ENCODE peak calls at places on chromosome 4, in four cellular contexts. Z is WTC11, B is K562, H is HepG2. U is an unnamed sample.

GRCh38 chr4:106587558-106587957 is 219.0 kb upstream of the GIMD1 start:
- DNase-seq in H (no peak), Z (no peak), B (no peak), U (peak)

GRCh38 chr4:76373919-76374552 is 46.9 kb downstream of the CCDC158 start:
- DNase-seq in B (no peak), H (no peak), Z (no peak), U (no peak)

GRCh38 chr4:174451897-174452296 is 70.4 kb downstream of the HPGD start:
- DNase-seq in B (no peak), Z (no peak), H (no peak), U (no peak)

GRCh38 chr4:140757220-140757607 is 1.0 kb upstream of the TBC1D9 start:
- DNase-seq in B (no peak), H (no peak), Z (no peak), U (no peak)

GRCh38 chr4:7328913-7329638 is 105.7 kb downstream of the PSAPL1 start:
- DNase-seq in Z (no peak), B (no peak), H (no peak), U (no peak)

GRCh38 chr4:188960411-188961093 is 821.3 kb downstream of the TRIML1 start:
- DNase-seq in Z (no peak), B (no peak), H (no peak), U (no peak)

GRCh38 chr4:40446785-40447184 is 111.7 kb downstream of the CHRNA9 start:
- DNase-seq in B (no peak), Z (no peak), H (no peak), U (no peak)

GRCh38 chr4:148300877-148301276 is 141.3 kb downstream of the NR3C2 start:
- DNase-seq in Z (no peak), B (no peak), H (no peak), U (no peak)

GRCh38 chr4:138643827-138644226 is 371.8 kb upstream of the NOCT start:
- DNase-seq in B (no peak), Z (no peak), H (no peak), U (no peak)

GRCh38 chr4:112098841-112099240 is 46.4 kb upstream of the FAM241A start:
- DNase-seq in H (no peak), Z (no peak), B (no peak), U (no peak)

DNA sequence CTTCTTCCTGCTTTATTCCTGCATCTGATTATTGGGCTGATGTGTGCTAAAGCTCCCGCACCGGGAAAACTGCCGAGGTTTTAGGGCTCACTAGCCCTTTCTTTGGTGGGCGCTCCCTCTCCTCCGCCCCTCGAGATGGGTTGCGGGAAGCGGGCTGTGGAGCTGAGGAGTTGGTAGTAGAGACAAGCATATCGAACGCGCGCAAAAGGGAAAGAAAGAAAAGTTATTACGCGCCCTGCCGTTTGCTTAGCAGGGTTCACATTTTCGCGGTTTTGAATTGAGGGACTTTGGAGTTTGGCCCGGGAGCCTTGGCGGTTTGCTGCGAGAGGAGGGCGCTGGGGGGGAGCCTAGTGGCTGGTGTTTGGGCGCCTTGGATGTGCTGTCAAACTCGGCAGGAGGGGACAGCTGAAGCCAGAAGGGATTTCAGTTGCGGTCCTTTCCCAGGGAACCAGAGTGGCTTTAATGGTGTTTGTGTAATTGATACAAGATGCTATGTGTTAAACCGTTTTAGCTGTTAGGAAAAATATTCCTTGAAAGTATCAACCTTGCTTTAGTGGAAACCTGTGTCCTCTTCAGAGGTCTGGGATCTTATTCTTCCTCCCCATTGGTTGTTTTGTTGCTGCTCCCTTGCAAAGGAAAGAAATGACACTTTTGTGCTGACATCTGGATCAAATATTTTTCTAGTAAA is 1.1 kb downstream of the GAB1 start:
- DNase-seq in Z (peak), B (no peak), H (peak), U (no peak)
- TF ChIP-seq ELF4 in Z (no peak), B (no peak), H (no peak), U (no peak)

GRCh38 chr4:45662996-45663395 is 460.9 kb downstream of the GABRG1 start:
- DNase-seq in H (no peak), Z (no peak), B (no peak), U (no peak)
- TF ChIP-seq ELF4 in H (no peak), Z (no peak), B (no peak), U (no peak)

GRCh38 chr4:156084312-156084811 is 130.7 kb upstream of the CTSO start:
- DNase-seq in B (no peak), Z (no peak), H (no peak), U (no peak)
- TF ChIP-seq ELF4 in B (no peak), Z (no peak), H (no peak), U (no peak)

DNA sequence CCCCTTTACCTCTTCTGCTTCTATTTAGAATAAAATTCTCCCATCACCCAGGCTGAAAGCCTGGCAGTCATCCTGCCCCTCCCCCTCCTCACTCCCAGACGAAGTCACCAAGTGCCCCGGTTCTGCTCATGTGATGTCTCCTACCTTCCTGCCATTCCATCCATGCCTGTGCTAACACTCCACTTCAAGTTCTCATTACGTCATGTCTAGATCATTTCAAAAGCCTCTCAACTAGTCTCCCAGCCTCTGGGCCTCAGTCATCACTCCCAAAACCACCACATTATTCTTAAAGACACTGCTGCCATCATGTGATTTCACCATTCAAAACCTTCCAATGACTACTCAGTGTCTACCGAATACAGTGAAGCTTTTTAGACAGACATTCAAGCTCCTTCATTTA is 17.2 kb upstream of the HOPX start:
- DNase-seq in H (no peak), B (no peak), Z (no peak), U (no peak)
- TF ChIP-seq ELF4 in H (no peak), B (no peak), Z (no peak), U (no peak)

DNA sequence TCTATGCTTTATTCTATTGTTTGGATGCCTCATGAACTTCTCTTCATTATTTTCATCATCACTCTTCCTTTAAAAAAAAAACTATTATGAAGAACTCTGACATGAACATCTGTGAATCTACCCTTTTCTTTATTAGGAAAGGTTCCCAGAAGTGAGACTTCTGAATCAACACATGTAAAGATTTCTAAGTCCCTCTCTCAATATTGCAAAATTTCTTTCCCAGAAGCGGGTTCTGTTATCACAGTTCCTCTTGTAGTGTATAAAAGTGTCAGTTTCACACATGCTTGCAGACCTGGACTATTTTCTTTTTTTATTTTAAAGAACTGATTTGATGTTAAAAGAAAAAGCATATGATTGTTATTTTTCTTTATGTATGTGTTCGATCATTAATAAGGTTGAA is 330.8 kb upstream of the KLF3 start:
- DNase-seq in B (no peak), H (no peak), Z (no peak), U (no peak)
- TF ChIP-seq ELF4 in B (no peak), H (no peak), Z (no peak), U (no peak)

GRCh38 chr4:153063490-153063889 is 127.4 kb downstream of the FHDC1 start:
- DNase-seq in Z (no peak), B (no peak), H (no peak), U (no peak)

GRCh38 chr4:153065286-153065685 is 129.2 kb downstream of the FHDC1 start:
- DNase-seq in B (no peak), Z (no peak), H (no peak), U (no peak)

GRCh38 chr4:153064571-153064970 is 128.4 kb downstream of the FHDC1 start:
- DNase-seq in B (no peak), Z (peak), H (no peak), U (no peak)

GRCh38 chr4:153068751-153069150 is 132.6 kb downstream of the FHDC1 start:
- DNase-seq in Z (no peak), B (no peak), H (peak), U (no peak)

DNA sequence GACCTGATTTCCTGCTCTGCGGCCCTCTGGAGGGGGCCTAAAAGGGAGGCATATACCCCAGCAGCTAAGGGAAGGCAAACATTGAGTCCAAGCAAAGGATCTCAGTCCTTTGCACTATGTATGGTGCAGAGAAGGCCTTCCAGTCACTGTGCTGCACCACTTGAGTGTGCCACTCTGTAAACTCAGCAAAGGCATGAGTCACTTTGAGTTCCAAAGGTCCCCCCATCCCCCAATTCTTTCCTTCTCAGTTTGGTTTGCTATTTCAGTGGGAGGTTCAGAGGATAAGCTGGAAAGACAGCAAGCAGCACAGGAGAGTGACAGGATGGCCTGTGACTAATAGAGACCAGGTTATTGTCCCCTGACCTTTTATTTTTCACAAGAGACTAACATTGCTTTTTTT is 131.3 kb downstream of the FHDC1 start:
- DNase-seq in Z (no peak), B (peak), H (peak), U (no peak)
- TF ChIP-seq ELF4 in Z (no peak), B (no peak), H (no peak), U (no peak)

DNA sequence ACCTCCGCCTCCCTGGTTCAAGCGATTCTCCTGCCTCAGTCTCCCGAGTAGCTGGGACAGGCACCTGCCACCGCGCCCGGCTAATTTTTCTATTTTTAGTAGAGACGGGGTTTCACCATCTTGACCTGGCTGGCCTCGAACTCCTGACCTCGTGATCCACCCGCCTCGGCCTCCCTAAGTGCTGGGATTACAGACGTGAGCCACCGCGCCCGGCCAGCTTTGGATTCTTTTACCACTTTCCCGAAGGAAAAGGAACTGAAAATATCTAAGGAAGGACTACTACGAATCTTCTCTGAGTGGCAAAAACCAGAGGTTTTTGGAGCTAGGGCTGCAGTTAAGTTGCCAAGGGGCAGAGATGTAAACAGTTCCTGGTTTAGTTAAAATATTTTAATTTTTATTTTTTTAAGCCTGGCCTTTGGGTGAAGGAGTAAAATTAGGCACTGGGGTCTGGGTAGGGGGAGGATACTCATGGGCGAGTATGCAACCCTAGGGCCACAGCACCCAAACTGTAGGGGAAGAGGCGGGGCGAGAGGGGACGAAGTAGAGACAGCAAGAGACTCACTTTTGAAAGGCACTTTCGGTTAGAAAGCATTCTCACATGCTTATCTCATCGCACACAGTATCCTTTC is 525 bp upstream of the CISD2 start:
- DNase-seq in H (no peak), Z (peak), B (no peak), U (no peak)
- TF ChIP-seq ELF4 in H (no peak), Z (no peak), B (no peak), U (no peak)

U was measured in HEK293T.